ENCODE peak calls at places on chromosomes 12 and 14, in four cellular contexts. K is epithelial cell of esophagus, E is esophagus squamous epithelium, F is cardiac muscle cell. O is an unnamed sample.

GRCh38 chr12:108129017-108129812 is at the start of gene WSCD2:
- DNase-seq in K (peak), E (no peak), F (peak), O (no peak)

GRCh38 chr14:74955229-74955999 is at the start of gene PGF:
- DNase-seq in K (peak), E (no peak), F (peak), O (no peak)

GRCh38 chr14:80364274-80364673 is 153.0 kb upstream of the DIO2 start:
- DNase-seq in K (peak), E (no peak), F (peak), O (no peak)

GRCh38 chr14:101985957-101986356 is 21.6 kb downstream of the DYNC1H1 start:
- DNase-seq in K (no peak), E (no peak), F (no peak), O (no peak)

GRCh38 chr12:10952645-10953044 is 13.6 kb upstream of the TAS2R14 start:
- DNase-seq in K (no peak), E (no peak), F (no peak), O (no peak)

GRCh38 chr12:27906658-27907473 is 65.7 kb downstream of the PTHLH start:
- DNase-seq in K (no peak), E (no peak), F (no peak), O (no peak)

GRCh38 chr14:63896278-63896720 is 43.5 kb downstream of the SYNE2 start:
- DNase-seq in K (peak), E (no peak), F (peak), O (peak)

GRCh38 chr14:20811994-20812393 is 9.3 kb upstream of the RNASE1 start:
- DNase-seq in K (no peak), E (no peak), F (peak), O (no peak)

GRCh38 chr14:23551266-23552028 is at the start of gene ZFHX2:
- DNase-seq in K (peak), E (no peak), F (peak), O (no peak)

GRCh38 chr12:64104376-64104775 is 117.7 kb downstream of the KICS2 start:
- DNase-seq in K (peak), E (no peak), F (peak), O (no peak)

GRCh38 chr12:47052274-47052673 is 27.1 kb upstream of the PCED1B start:
- DNase-seq in K (no peak), E (no peak), F (no peak), O (no peak)

GRCh38 chr12:3441435-3441834 is 49.6 kb upstream of the PRMT8 start:
- DNase-seq in K (no peak), E (no peak), F (no peak), O (no peak)

GRCh38 chr12:79023261-79023660 is 158.7 kb downstream of the SYT1 start:
- DNase-seq in K (no peak), E (no peak), F (no peak), O (no peak)

GRCh38 chr12:13099066-13099909 is 4.2 kb downstream of the GSG1 start:
- DNase-seq in K (peak), E (no peak), F (peak), O (no peak)

GRCh38 chr12:62484234-62484633 is 17.6 kb downstream of the MON2 start:
- DNase-seq in K (peak), E (no peak), F (no peak), O (no peak)

GRCh38 chr12:65015850-65016249 is 105.3 kb downstream of the WIF1 start:
- DNase-seq in K (no peak), E (no peak), F (no peak), O (no peak)

GRCh38 chr12:39359644-39360043 is 83.3 kb downstream of the KIF21A start:
- DNase-seq in K (peak), E (no peak), F (no peak), O (no peak)

GRCh38 chr12:91105807-91106206 is 5.5 kb downstream of the LUM start:
- DNase-seq in K (no peak), E (no peak), F (peak), O (no peak)

GRCh38 chr14:29601559-29602109 is 326.0 kb downstream of the PRKD1 start:
- DNase-seq in K (no peak), E (no peak), F (peak), O (no peak)

GRCh38 chr12:7060353-7060954 is at the start of gene C1S:
- DNase-seq in K (peak), E (no peak), F (peak), O (peak)

GRCh38 chr12:116881325-116881866 is at the start of gene HRK:
- DNase-seq in K (peak), E (no peak), F (peak), O (no peak)
- H3K4me3 ChIP-seq in K (no peak), E (peak), F (peak), O (peak)

DNA sequence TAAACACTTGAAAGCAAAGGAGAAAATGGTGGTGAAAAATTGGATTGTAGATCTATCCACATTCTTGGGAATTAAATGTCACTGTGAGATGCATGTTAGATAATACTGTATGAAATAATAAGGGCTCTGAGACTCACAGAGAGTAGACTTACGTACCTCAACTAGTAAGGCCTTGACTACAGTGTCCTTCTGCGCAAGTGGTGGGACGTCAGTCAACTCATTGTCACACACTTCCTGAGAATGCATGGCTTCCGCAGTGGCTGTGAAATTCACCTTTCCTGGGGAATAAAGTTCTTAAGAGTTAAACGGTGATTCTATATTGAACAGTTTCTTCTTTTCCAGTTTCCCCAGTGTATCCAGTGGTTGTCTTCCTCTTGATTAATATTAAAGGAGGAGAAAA is 32.6 kb upstream of the PZP start:
- DNase-seq in K (no peak), E (no peak), F (no peak), O (no peak)
- H3K4me3 ChIP-seq in K (no peak), E (peak), F (no peak), O (peak)

DNA sequence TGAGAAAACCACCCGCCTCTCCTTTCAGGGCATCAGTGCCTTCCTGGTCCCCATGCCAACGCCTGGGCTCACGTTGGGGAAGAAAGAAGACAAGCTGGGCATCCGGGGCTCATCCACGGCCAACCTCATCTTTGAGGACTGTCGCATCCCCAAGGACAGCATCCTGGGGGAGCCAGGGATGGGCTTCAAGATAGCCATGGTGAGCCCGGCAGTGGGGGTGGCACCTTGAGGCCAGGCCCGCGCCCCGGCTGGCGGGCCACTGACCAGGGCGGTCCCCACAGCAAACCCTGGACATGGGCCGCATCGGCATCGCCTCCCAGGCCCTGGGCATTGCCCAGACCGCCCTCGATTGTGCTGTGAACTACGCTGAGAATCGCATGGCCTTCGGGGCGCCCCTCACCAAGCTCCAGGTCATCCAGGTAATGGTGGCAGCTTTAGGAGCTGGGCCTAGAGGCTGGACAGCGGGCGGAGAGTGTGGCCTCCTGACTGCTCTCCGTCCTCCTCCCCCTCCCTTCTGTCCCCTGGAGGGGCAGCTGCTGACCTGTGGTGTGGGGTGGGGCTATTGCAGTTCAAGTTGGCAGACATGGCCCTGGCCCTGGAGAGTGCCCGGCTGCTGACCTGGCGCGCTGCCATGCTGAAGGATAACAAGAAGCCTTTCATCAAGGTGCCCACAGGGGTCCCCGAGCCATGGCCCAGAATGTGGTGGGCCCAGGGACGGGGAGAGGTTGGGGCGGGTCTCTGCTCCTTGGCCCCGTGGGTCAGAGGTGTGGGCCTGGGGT is 12.8 kb downstream of the ACADS start:
- DNase-seq in K (no peak), E (no peak), F (no peak), O (no peak)
- H3K4me3 ChIP-seq in K (no peak), E (no peak), F (no peak), O (no peak)

DNA sequence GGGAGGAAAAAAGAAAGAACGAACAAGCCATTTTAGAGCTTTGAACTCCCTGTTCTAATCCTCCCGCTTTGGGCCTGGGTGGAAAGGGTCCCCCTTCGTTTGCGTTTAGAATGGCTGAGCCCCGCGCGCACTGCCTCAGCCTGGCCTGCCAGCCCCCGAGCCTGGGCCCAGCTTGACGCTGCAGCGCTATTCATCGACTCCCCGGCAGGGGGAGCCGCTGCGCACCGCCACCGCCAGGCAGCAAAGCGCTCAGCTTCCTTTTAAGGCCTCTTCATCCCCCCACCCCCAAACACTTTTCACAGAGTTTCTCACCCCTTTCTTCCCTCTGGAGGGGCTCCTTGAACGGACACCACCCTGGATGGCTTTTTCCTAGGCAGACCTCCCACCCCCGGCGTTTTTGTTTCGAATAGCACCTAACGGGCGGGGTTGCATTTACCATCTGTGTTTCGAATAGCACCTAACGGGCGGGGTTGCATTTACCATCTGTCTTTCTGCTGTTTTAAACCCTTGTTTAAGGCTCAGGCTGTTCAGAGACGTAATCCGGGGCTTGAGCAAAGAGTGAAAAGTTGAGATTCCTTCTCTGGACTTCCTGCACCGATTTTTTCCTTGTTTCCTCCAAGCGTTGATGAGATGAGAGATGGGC is 56.4 kb upstream of the PIWIL1 start:
- DNase-seq in K (no peak), E (no peak), F (no peak), O (no peak)
- H3K4me3 ChIP-seq in K (no peak), E (peak), F (no peak), O (no peak)

DNA sequence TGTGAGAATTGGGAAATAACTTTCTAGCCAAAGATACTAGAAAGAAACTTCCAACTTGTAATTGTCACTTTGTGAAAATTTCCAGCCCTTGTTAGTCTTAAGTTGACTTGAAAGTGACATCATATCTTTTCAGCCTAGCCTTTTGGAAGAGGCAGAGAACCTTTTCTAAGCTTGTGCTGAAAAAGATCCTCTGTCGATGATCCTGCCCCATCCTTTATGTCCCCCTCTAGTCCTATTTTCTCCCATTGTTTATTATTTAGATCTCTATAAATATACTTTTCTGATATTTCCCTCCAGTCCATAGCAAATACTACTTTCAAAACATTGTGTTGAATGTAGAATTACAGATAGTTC is 2.8 kb downstream of the CHST11 start:
- DNase-seq in K (no peak), E (no peak), F (no peak), O (no peak)
- H3K4me3 ChIP-seq in K (no peak), E (peak), F (peak), O (peak)

DNA sequence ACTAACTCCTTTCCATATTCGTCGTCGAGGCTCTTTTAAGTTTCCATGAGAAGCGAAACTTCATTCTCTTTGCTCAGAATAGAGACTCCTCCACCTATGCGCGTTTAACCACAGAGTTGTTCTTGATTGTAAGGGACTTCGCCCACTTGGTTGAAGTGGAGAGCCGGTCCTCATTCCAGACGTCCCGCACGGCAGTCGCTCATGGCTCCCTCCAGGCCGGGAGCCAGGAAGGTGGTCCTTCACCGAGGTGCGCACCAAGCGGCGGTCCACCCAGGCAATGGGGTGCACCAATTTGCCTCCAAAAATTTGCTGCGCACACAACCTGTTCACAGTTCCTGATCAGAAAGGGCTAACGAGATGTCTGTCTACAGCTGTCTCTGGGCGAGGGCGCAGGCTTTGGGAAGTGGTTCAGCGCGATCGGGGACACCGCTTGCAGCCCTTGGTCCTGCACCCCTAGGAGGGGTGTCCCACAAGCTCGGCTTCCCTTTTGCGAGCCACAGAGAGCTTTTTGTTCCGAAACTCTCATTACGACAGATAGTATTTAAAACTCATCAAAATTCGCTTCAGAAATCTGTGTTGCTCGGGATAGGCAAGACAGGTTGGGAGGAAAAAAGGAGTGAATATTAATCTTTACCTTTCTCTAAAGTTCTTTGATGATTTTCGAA is 6.5 kb upstream of the ALX1 start:
- DNase-seq in K (no peak), E (no peak), F (no peak), O (no peak)
- H3K4me3 ChIP-seq in K (no peak), E (no peak), F (peak), O (peak)

GRCh38 chr12:110508071-110508586 is 6.0 kb downstream of the RAD9B start:
- DNase-seq in K (peak), E (no peak), F (no peak), O (no peak)
- H3K4me3 ChIP-seq in K (no peak), E (no peak), F (no peak), O (no peak)

GRCh38 chr14:105167303-105168092 is 1.1 kb downstream of the JAG2 start:
- DNase-seq in K (peak), E (no peak), F (no peak), O (no peak)
- H3K4me3 ChIP-seq in K (peak), E (peak), F (peak), O (no peak)

GRCh38 chr14:105852378-105853088 is 326.1 kb downstream of the TMEM121 start:
- DNase-seq in K (no peak), E (no peak), F (no peak), O (no peak)

GRCh38 chr14:105854600-105855245 is 328.3 kb downstream of the TMEM121 start:
- DNase-seq in K (no peak), E (no peak), F (no peak), O (no peak)

GRCh38 chr14:105853089-105853906 is 326.9 kb downstream of the TMEM121 start:
- DNase-seq in K (no peak), E (no peak), F (no peak), O (no peak)

GRCh38 chr14:105855246-105855892 is 329.0 kb downstream of the TMEM121 start:
- DNase-seq in K (no peak), E (no peak), F (no peak), O (no peak)

GRCh38 chr14:105853907-105854599 is 327.7 kb downstream of the TMEM121 start:
- DNase-seq in K (no peak), E (no peak), F (no peak), O (no peak)
- H3K4me3 ChIP-seq in K (no peak), E (no peak), F (no peak), O (no peak)

DNA sequence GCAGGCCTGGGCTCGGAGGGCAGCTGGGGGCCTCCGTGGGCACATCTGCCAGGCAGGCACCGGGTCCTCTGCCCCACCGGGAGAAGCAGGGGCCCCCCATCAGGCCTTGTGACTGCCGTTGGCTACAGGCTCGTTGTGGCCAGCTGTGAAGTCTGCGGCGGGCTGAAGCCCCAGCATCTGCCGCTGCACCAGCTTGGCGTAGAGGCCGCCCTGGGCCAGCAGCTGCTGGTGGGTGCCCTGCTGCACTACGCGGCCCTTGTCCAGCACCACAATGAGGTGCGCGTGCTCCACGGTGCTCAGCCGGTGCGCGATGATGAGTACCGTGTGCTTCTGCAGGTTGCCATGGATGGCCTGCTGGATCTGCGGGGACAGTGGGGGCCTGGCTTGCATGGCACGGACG is 33.9 kb upstream of the VPS37B start:
- DNase-seq in K (no peak), E (no peak), F (no peak), O (no peak)
- H3K4me3 ChIP-seq in K (no peak), E (no peak), F (no peak), O (no peak)